ENCODE peak calls at places on chromosomes 7 and 10, in four cellular contexts. L is hepatocyte, W is SJSA1, J is transverse colon. A is an unnamed sample.

GRCh38 chr10:125258676-125259075 is 98.3 kb upstream of the CTBP2 start:
- DNase-seq in W (no peak), J (no peak), L (no peak), A (no peak)

GRCh38 chr10:120406380-120406779 is 50.6 kb upstream of the PLPP4 start:
- DNase-seq in W (no peak), L (peak), J (peak), A (no peak)

GRCh38 chr10:133042061-133042460 is 45.7 kb upstream of the ADGRA1 start:
- DNase-seq in L (no peak), W (no peak), J (no peak), A (no peak)

GRCh38 chr7:99109108-99110051 is 34.5 kb downstream of the SMURF1 start:
- DNase-seq in J (no peak), L (no peak), W (peak), A (no peak)

GRCh38 chr10:55370021-55370420 is 569.0 kb upstream of the PCDH15 start:
- DNase-seq in W (no peak), L (peak), J (no peak), A (no peak)

GRCh38 chr7:13262929-13263530 is 575.6 kb downstream of the ARL4A start:
- DNase-seq in J (no peak), W (peak), L (peak), A (no peak)

GRCh38 chr10:118754132-118754555 is 626 bp downstream of the CACUL1 start:
- DNase-seq in L (peak), W (peak), J (peak), A (peak)

GRCh38 chr10:71940752-71941151 is 23.4 kb upstream of the CHST3 start:
- DNase-seq in W (no peak), J (no peak), L (no peak), A (peak)

GRCh38 chr10:97179311-97179710 is 6.4 kb downstream of the SLIT1 start:
- DNase-seq in J (no peak), L (no peak), W (no peak), A (no peak)

GRCh38 chr10:133058267-133059092 is 29.2 kb upstream of the ADGRA1 start:
- DNase-seq in J (no peak), W (no peak), L (no peak), A (no peak)

GRCh38 chr10:101972761-101973160 is 83.2 kb downstream of the ARMH3 start:
- DNase-seq in L (no peak), W (no peak), J (no peak), A (no peak)
- H3K27ac ChIP-seq in L (peak), W (no peak), J (peak), A (no peak)

DNA sequence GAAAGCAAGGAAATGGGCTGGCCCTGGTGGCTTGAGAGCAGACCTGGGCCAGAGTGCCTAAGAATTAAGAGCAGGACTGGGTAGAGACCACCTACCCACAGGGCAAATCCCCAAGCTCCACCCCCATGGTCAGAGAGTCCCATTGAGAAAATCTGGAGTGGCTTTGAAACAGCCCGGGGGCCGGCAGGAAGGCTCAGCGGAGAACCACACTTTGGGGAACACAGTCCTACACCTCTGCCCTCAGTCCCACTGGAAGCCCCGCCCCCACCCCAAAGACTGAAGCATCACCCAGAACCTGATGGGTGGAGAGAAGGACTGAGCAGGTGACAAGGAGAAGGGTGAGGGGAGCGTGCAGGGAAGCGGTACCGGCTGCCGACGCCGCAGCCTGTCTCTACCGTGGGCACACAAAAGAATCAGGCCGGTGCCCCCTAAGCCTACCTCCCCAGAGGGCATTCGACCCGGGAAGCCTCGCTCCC is 3.6 kb downstream of the SMARCD3 start:
- DNase-seq in L (no peak), J (no peak), W (no peak), A (no peak)
- H3K27ac ChIP-seq in L (peak), J (peak), W (no peak), A (peak)

DNA sequence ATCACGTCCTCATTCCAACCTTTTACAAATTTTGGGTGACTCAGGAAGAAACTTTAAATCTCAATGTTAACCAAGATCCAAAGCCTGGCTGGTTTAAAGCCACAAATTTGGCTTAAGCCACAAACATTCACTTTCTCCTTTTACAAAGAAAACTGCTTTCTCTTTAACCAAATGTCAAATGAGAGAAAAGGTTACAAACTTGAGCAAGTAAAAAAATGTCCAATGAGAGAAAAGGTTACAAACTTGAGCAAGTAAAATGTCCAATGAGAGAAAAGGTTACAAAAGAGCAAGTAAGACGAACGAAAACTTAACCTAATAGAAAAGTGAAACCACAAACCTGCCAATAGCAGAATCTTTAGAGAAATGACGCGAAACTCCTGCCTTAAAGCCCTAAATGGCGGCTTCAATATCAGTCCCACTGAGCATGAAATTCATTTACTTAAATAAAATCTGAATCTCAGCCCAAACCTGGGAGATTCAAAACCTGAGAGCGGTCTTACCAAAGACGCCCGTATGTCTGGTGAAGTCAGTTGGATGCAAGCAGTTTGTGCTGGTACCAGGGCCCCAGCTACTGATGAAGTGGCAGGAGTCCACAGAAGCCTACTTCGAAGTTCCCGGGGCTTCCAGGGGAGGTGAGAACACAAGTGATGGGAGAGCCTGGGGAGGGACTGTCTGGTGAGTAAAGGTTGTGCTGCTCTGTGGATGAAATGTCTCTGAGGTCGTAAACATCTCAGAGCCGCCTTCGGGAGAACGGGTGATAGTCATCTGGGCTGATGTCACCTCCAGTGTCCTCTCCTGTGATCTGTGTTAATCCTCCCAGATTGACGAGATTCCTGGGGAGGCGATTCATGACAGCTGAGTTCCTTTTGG is 74.6 kb downstream of the PAXIP1 start:
- DNase-seq in J (peak), L (peak), W (peak), A (no peak)
- H3K27ac ChIP-seq in J (peak), L (peak), W (peak), A (peak)

GRCh38 chr7:21135437-21135836 is 292.4 kb upstream of the SP4 start:
- DNase-seq in J (no peak), L (peak), W (no peak), A (no peak)
- H3K27ac ChIP-seq in J (no peak), L (no peak), W (no peak), A (no peak)

GRCh38 chr10:5779753-5780152 is 33.5 kb downstream of the GDI2 start:
- DNase-seq in W (no peak), J (no peak), L (no peak), A (no peak)
- H3K27ac ChIP-seq in W (no peak), J (no peak), L (no peak), A (no peak)

GRCh38 chr10:127267442-127267841 is 71.1 kb upstream of the INSYN2A start:
- DNase-seq in J (no peak), L (no peak), W (no peak), A (no peak)
- H3K27ac ChIP-seq in J (no peak), L (no peak), W (no peak), A (no peak)

GRCh38 chr7:71457021-71457420 is 325.1 kb downstream of the GALNT17 start:
- DNase-seq in J (no peak), L (no peak), W (no peak), A (no peak)
- H3K27ac ChIP-seq in J (no peak), L (peak), W (no peak), A (no peak)

DNA sequence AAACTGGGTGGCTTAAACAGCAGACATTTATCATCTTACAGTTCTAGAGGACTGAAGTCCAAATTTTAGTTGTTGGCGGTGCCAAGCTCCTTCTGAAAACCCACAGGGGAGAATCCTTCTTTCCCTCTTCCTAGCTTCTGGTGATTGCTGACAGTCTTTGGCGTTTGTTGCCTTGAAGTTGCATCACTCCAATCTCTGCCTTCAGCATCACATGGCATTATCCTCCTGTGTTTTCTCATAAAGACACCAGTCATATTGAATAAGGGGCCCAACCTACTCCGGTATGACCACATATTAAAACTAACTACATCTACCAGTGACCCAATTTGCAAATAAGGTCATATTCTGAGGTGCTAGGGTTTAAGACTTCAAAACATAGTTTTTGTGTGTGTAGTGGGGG is 472.1 kb upstream of the IGFBP3 start:
- DNase-seq in L (no peak), J (no peak), W (no peak), A (no peak)
- H3K27ac ChIP-seq in L (peak), J (no peak), W (no peak), A (no peak)